ENCODE peak calls at places on chromosomes 4 and X, in seven cellular contexts. F is transverse colon, D is A549, J is suprapubic skin, S is K562, B is tibial nerve, T is sigmoid colon. O is an unnamed sample.

GRCh38 chr4:151035321-151035720 is 20.2 kb upstream of the LRBA start:
- DNase-seq in F (peak), D (no peak), J (no peak), S (no peak), B (no peak), T (no peak), O (no peak)

GRCh38 chrX:64850371-64851082 is 125.7 kb downstream of the ZC4H2 start:
- DNase-seq in F (no peak), D (no peak), J (no peak), S (no peak), B (no peak), T (no peak), O (no peak)

GRCh38 chr4:71004281-71004851 is 10.9 kb downstream of the DCK start:
- DNase-seq in F (peak), D (no peak), J (no peak), S (no peak), B (no peak), T (no peak), O (peak)

GRCh38 chr4:25925486-25926201 is 11.6 kb downstream of the SMIM20 start:
- DNase-seq in F (peak), D (peak), J (no peak), S (peak), B (peak), T (no peak), O (peak)

GRCh38 chr4:150280081-150280950 is 202.1 kb downstream of the DCLK2 start:
- DNase-seq in F (no peak), D (no peak), J (no peak), S (no peak), B (no peak), T (no peak), O (no peak)

GRCh38 chr4:74661427-74662171 is 132.7 kb downstream of the BTC start:
- DNase-seq in F (no peak), D (no peak), J (no peak), S (no peak), B (no peak), T (no peak), O (no peak)

GRCh38 chr4:27790911-27791310 is 930.3 kb downstream of the STIM2 start:
- DNase-seq in F (no peak), D (no peak), J (no peak), S (no peak), B (no peak), T (no peak), O (no peak)

GRCh38 chr4:71126719-71127118 is 133.3 kb downstream of the DCK start:
- DNase-seq in F (peak), D (peak), J (no peak), S (no peak), B (no peak), T (no peak), O (no peak)

GRCh38 chrX:20116087-20116574 is 576 bp downstream of the MAP7D2 start:
- DNase-seq in F (no peak), D (no peak), J (no peak), S (no peak), B (no peak), T (no peak), O (no peak)

GRCh38 chr4:114386637-114387233 is 211.9 kb upstream of the UGT8 start:
- DNase-seq in F (no peak), D (no peak), J (no peak), S (peak), B (peak), T (no peak), O (peak)

GRCh38 chr4:6764976-6765620 is 17.4 kb upstream of the KIAA0232 start:
- DNase-seq in F (no peak), D (no peak), J (no peak), S (no peak), B (no peak), T (no peak), O (no peak)

GRCh38 chrX:29488919-29489318 is 726.4 kb upstream of the MAGEB2 start:
- DNase-seq in F (no peak), D (no peak), J (no peak), S (no peak), B (peak), T (no peak), O (no peak)

GRCh38 chr4:93243262-93243661 is 585.3 kb upstream of the ATOH1 start:
- DNase-seq in F (no peak), D (no peak), J (no peak), S (no peak), B (no peak), T (no peak), O (no peak)

GRCh38 chr4:22692736-22693135 is at the start of gene GBA3:
- DNase-seq in F (peak), D (no peak), J (no peak), S (no peak), B (no peak), T (no peak), O (no peak)

GRCh38 chr4:8274772-8275241 is 5.3 kb downstream of the HTRA3 start:
- DNase-seq in F (peak), D (no peak), J (peak), S (no peak), B (peak), T (peak), O (no peak)

GRCh38 chr4:158912390-158913175 is 143.8 kb downstream of the FNIP2 start:
- DNase-seq in F (no peak), D (no peak), J (no peak), S (no peak), B (no peak), T (no peak), O (no peak)

GRCh38 chrX:24260827-24261550 is 52.9 kb downstream of the SUPT20HL2 start:
- DNase-seq in F (peak), D (no peak), J (no peak), S (no peak), B (peak), T (peak), O (peak)

GRCh38 chrX:44305921-44306320 is 37.6 kb downstream of the EFHC2 start:
- DNase-seq in F (no peak), D (no peak), J (no peak), S (no peak), B (no peak), T (no peak), O (no peak)

GRCh38 chr4:102759835-102760644 is 728 bp downstream of the MANBA start:
- DNase-seq in F (peak), D (peak), J (peak), S (no peak), B (peak), T (peak), O (peak)

GRCh38 chr4:6732441-6733357 is 16.7 kb downstream of the BLOC1S4 start:
- DNase-seq in F (peak), D (peak), J (peak), S (peak), B (peak), T (peak), O (peak)

GRCh38 chr4:6134612-6135220 is 65.6 kb downstream of the JAKMIP1 start:
- DNase-seq in F (no peak), D (peak), J (no peak), S (peak), B (no peak), T (peak), O (peak)

GRCh38 chr4:41683321-41683720 is 65.2 kb downstream of the PHOX2B start:
- DNase-seq in F (no peak), D (no peak), J (no peak), S (no peak), B (no peak), T (no peak), O (no peak)

GRCh38 chr4:151806511-151806927 is 45.7 kb upstream of the GATB start:
- DNase-seq in F (no peak), D (no peak), J (no peak), S (no peak), B (no peak), T (no peak), O (no peak)

GRCh38 chr4:139082750-139083532 is 67.4 kb downstream of the NOCT start:
- DNase-seq in F (peak), D (peak), J (peak), S (peak), B (peak), T (peak), O (peak)
- TF ChIP-seq POLR2A in F (peak), D (no peak), J (no peak), S (peak), B (peak), T (peak), O (peak)

GRCh38 chrX:37846934-37847732 is at the start of gene DYNLT3:
- DNase-seq in F (peak), D (peak), J (peak), S (peak), B (peak), T (peak), O (peak)
- TF ChIP-seq POLR2A in F (peak), D (no peak), J (peak), S (peak), B (peak), T (peak), O (peak)

DNA sequence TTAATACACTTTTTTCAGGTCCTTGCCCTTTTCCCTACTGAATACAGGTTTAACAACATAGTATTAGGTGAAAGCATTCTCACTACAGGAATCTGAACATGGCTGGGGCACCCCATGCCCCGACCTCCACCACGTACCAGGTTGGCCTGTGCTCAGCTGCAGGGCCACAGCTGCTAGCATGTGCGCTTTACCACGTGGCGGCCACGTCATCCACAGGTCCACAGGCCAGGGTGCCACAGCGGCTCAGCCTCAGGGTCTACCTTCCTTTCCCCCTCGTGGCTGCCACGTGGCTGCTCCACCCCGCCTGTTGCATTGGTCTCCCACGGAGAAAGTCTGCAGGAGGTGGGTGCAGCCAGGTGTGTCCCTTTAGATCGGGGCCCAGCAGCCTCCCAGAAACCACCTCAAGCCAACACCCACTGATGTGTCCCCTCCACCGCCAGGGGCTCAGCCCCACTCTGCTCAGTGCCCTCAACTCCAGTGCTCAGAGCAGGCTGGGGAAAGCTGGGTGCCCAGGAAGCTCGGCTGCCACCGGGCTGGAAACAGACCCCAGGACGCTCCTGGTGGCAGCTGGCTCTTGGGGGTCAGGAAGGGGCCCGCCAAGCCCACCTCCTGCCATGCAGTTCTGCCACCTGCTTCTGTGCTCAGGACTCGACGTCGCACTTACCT is 17.8 kb downstream of the CTBP1 start:
- DNase-seq in F (no peak), D (no peak), J (no peak), S (no peak), B (no peak), T (no peak), O (no peak)
- TF ChIP-seq POLR2A in F (no peak), D (no peak), J (no peak), S (no peak), B (no peak), T (no peak), O (no peak)

DNA sequence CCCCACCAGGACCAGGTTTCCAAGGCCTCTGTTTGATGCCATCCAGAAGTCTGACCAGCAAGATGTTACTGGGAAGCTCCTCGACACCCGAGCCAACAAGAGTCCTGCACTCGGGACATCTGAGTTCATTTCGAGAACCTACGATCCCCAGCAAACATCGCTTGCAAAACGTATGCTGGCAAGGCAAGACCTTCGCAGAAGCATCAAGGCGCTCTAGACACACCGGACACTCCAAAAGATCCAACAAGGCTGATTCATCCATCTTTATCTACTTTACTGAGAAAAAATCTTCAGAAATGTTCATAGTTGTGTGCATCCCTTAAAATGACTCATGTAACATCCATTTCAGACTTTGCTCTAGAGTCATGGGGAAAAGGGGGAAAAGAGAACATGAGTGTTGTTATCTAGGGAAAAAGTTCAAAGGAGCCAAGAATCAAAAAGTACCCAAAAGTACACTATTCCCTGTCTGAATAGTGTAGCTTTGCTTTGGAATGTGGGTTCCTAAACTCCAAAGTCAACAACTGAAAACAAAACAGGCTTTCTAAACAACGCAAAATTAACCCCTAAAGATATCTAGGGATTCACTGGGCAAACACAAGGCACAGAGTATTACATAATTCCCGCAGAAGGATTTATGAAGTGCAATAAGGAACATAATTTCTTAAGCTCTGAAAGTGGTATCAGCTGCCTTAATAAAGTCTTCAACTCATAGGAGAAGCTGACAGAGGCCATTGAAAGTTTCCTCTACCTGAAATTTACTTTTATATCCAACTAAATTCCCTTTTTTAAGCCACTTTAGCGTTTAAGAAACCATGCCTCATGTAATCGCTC is 1.6 kb downstream of the SH3RF1 start:
- DNase-seq in F (peak), D (no peak), J (no peak), S (no peak), B (no peak), T (no peak), O (peak)
- TF ChIP-seq POLR2A in F (peak), D (no peak), J (no peak), S (no peak), B (no peak), T (no peak), O (no peak)

DNA sequence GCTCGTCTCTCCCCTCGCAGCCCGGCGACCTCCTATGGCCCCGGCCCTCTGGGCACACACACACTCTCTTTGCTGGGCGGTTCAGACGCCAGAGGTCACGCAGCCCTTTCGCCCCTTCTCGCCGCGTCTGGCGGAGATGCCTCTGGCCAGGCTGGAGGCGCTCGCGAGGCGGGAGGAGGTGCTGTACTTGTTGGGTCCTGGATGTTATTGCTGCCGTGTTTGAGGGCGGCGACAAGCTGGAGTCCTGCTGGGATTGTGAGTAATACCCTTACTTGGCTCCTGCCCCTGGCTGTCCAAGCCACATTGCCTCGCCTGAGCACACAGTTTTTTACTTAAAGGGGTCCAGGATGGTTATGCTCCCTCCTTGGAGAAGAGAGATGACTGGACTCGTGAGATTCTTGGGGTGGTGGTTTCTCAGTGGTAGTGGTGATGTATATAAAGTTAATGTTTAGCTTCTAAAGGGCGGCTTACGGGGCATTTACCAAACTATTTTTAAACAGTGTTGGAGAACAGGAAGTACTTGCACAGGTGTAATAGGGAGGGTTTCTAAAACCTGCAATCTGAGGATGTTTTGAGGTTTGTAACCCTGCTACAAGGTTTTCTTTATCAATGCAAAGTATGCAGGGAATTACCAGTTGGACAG is 572 bp downstream of the USP53 start:
- DNase-seq in F (peak), D (peak), J (peak), S (peak), B (peak), T (peak), O (peak)
- TF ChIP-seq POLR2A in F (no peak), D (no peak), J (peak), S (no peak), B (no peak), T (no peak), O (no peak)

DNA sequence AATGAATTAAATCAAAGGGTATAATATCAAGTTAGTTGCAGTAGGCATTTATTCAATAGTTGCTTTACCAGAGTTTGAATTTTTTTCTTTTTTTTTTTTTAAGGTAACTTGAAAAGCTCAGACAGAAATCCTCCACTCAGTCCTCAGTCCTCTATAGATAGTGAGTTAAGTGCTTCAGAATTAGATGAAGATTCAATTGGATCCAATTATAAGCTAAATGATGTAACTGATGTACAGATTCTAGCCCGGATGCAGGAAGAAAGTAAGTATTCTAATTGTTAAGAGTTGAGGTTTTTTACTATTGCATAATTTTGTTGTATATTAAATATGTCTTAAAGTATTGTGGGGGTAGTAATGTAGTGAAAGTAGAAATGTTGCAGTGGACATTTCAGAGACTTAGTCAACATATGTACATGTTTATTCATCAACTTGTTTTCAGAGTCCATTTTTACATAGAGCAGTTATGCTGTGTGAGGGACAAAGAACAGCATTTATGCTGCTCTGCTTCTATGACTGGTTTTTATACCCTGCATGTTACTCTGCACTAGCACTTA is 38.3 kb downstream of the SLAIN2 start:
- DNase-seq in F (no peak), D (no peak), J (no peak), S (no peak), B (no peak), T (no peak), O (no peak)
- TF ChIP-seq POLR2A in F (no peak), D (no peak), J (no peak), S (no peak), B (no peak), T (no peak), O (no peak)

DNA sequence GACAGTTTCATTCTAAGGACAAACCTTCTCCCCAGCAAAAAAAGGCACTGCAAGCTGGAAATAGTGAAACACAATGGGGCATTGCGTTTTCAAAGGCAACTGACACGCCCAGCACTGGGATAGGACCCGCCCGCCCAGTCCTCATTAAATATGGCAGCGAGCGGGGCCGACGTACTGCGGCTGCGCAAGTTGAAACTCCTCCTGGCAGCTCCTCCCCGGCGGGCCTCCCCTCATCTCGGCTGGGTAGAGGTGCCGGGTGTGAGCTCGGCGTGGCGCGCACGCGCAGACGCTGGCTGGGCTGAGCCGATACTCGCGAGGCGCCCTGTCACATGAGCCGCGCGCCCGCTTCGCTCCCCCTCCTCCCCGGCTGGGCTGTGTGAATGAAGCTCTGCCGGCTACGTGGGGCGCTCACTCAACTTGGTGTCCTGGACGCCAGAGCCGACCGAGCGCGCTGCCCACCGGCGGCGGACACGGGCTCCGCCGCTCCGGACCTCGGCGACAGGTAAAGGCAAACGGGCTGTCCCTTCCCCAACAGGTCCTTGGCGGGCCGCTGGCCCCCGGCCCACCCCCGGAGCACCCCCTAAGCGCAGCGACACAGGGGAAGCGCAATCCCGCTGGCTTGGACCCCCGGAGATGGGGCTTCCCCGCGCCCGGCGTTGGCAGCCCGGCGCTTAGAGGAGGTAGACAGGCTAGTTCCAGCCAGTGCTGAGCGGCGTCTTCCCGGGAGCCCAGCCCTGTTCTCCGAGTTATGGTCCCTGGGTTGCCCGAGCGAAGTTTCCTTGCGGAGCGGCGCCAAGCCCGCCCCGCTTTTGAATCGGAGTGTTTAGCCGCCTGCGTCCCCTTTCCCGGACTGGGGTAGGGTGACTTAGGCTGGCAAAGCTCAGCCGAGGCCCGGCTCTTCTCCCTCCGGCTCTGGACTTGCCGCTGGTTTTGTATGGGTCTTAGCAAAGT is at the start of gene CLCN5:
- DNase-seq in F (peak), D (peak), J (peak), S (peak), B (peak), T (peak), O (peak)
- TF ChIP-seq POLR2A in F (peak), D (peak), J (no peak), S (peak), B (peak), T (no peak), O (peak)

DNA sequence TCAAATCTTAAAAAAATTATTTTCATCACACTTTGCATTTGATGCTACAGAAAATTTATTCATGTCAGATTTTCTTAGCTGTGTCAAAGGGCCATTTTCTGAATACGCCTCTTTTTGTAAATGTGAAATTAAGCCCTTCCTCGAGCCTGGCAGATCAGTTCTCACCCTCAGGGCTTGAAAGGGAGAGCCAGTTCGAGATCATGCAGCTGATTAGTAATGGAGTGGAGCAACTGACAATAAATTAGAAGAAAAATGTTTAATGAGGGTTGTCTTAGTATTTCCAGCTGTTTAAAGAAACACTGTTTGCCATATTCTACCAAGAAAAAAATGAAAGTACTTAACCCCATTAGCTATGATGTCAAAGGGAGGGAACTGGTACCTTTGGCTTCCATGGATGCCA is 28.7 kb downstream of the CC2D2A start:
- DNase-seq in F (no peak), D (no peak), J (no peak), S (no peak), B (no peak), T (no peak), O (no peak)
- TF ChIP-seq POLR2A in F (no peak), D (no peak), J (no peak), S (no peak), B (no peak), T (no peak), O (no peak)

GRCh38 chr4:83284161-83285021 is at the start of gene COQ2:
- DNase-seq in F (peak), D (peak), J (peak), S (peak), B (peak), T (peak), O (peak)
- TF ChIP-seq POLR2A in F (peak), D (peak), J (peak), S (peak), B (peak), T (peak), O (peak)